ENCODE peak calls at places on chromosomes 1 and 21, in six cellular contexts. K is OCI-LY7, E is mesendoderm, R is A549, J is K562, Z is fibroblast of lung. D is an unnamed sample.

GRCh38 chr1:205351984-205352713 is 4.6 kb downstream of the KLHDC8A start:
- DNase-seq in E (peak; percentile 48), K (no peak), J (no peak), R (peak; percentile 53), Z (peak; percentile 27), D (no peak)

GRCh38 chr1:18630511-18631495 is at the start of gene PAX7:
- DNase-seq in J (no peak), Z (no peak), R (peak; percentile 16), K (no peak), E (peak; percentile 90), D (no peak)

GRCh38 chr1:182889997-182890396 is 50.9 kb downstream of the DHX9 start:
- DNase-seq in K (peak; percentile 7), E (no peak), J (peak; percentile 24), Z (no peak), R (no peak), D (no peak)

GRCh38 chr1:77513839-77514763 is 168.4 kb downstream of the ZZZ3 start:
- DNase-seq in Z (peak; percentile 79), E (peak; percentile 87), J (no peak), R (no peak), K (no peak), D (no peak)

GRCh38 chr1:215052656-215053055 is 29.9 kb upstream of the KCNK2 start:
- DNase-seq in R (no peak), K (no peak), E (no peak), Z (peak; percentile 48), J (no peak), D (no peak)

GRCh38 chr1:109248797-109249629 is at the start of gene CELSR2:
- DNase-seq in E (peak; percentile 90), K (peak; percentile 88), R (peak; percentile 56), Z (peak; percentile 57), J (peak; percentile 95), D (no peak)

GRCh38 chr1:110164951-110165350 is 14.7 kb downstream of the SLC6A17 start:
- DNase-seq in J (no peak), Z (no peak), R (no peak), K (no peak), E (no peak), D (no peak)

GRCh38 chr1:61828814-61829213 is 86.5 kb downstream of the PATJ start:
- DNase-seq in K (no peak), R (no peak), E (no peak), J (no peak), Z (no peak), D (no peak)

GRCh38 chr1:33131191-33131590 is 50.2 kb downstream of the AZIN2 start:
- DNase-seq in J (no peak), E (no peak), K (no peak), Z (no peak), R (no peak), D (no peak)

GRCh38 chr1:228930479-228930957 is 195.2 kb downstream of the RHOU start:
- DNase-seq in K (no peak), J (peak; percentile 21), Z (no peak), R (no peak), E (no peak), D (no peak)

GRCh38 chr1:211603191-211603701 is 24.3 kb upstream of the SLC30A1 start:
- DNase-seq in E (no peak), Z (peak; percentile 36), K (no peak), J (no peak), R (no peak), D (peak; percentile 65)

GRCh38 chr1:2137257-2138121 is 57.1 kb downstream of the FAAP20 start:
- DNase-seq in E (no peak), K (no peak), R (no peak), J (no peak), Z (no peak), D (no peak)

GRCh38 chr1:153541641-153542569 is 1.2 kb upstream of the S100A5 start:
- DNase-seq in Z (no peak), R (no peak), E (no peak), K (no peak), J (no peak), D (no peak)

GRCh38 chr1:222618880-222619321 is 1.0 kb downstream of the MIA3 start:
- DNase-seq in K (peak; percentile 22), J (peak; percentile 53), R (no peak), Z (peak; percentile 35), E (peak; percentile 63), D (no peak)

GRCh38 chr1:225410036-225410435 is 17.8 kb downstream of the LBR start:
- DNase-seq in J (no peak), K (no peak), R (no peak), Z (no peak), E (no peak), D (no peak)

GRCh38 chr21:35367558-35367957 is 318.5 kb upstream of the RUNX1 start:
- DNase-seq in R (no peak), Z (no peak), E (no peak), J (no peak), K (no peak), D (no peak)

GRCh38 chr1:5764464-5764863 is 227.8 kb downstream of the NPHP4 start:
- DNase-seq in E (no peak), J (no peak), K (no peak), R (no peak), Z (no peak), D (no peak)

GRCh38 chr1:1215266-1215676 is 1.3 kb upstream of the TNFRSF4 start:
- DNase-seq in E (no peak), Z (no peak), R (no peak), K (no peak), J (no peak), D (no peak)

GRCh38 chr1:229106526-229107105 is 164.3 kb upstream of the RAB4A start:
- DNase-seq in E (no peak), R (no peak), J (no peak), K (no peak), Z (no peak), D (no peak)

GRCh38 chr1:223363856-223364684 is at the start of gene SUSD4:
- DNase-seq in J (peak; percentile 72), E (peak; percentile 70), R (peak; percentile 27), K (peak; percentile 62), Z (no peak), D (no peak)

GRCh38 chr1:218957971-218958370 is 215.7 kb upstream of the LYPLAL1 start:
- DNase-seq in Z (no peak), E (no peak), R (no peak), K (no peak), J (no peak), D (no peak)
- H3K4me2 ChIP-seq in Z (no peak overlapping the region), E (no peak overlapping the region), R (no peak overlapping the region), K (no peak overlapping the region), J (no peak overlapping the region), D (no peak overlapping the region)

GRCh38 chr21:36706482-36706852 is 7.6 kb downstream of the SIM2 start:
- DNase-seq in Z (no peak), E (no peak), R (no peak), J (no peak), K (no peak), D (no peak)
- H3K4me2 ChIP-seq in Z (no peak overlapping the region), E (no peak overlapping the region), R (no peak overlapping the region), J (no peak overlapping the region), K (no peak overlapping the region), D (no peak overlapping the region)

GRCh38 chr1:200899451-200899915 is 4.8 kb downstream of the INAVA start:
- DNase-seq in Z (no peak), R (no peak), E (no peak), K (no peak), J (no peak), D (no peak)
- H3K4me2 ChIP-seq in Z (no peak overlapping the region), R (peak overlapping the region; percentile 94), E (no peak overlapping the region), K (no peak overlapping the region), J (no peak overlapping the region), D (no peak overlapping the region)

DNA sequence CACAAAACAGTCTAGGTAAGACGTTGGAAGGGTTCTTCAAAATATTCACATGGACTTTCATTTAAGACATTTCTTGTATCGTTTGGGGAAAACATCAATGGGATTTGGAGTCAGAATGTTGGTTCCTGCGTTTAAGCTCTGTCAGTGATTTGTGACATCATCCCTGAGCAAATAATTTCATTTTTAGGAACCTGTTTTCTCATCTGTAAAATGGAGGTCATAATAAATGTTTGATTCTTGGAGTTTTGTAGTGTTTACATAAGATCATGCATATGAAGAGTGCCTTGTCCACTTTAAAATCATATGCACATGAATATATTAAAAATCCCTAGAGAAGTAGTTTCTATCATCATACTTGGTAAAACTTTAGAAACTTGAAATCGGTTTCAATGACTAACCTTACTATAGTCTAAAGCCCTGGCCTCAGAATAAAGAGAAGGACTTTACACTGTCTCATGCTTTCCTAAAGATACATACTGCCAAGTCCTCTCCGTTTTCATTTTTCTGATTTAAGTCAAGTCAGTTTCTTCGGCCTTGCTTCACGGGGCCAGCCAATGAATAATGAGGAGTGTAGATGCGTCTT is 178.4 kb downstream of the ADSS2 start:
- DNase-seq in R (no peak), K (no peak), Z (no peak), E (no peak), J (no peak), D (no peak)
- H3K4me2 ChIP-seq in R (peak overlapping the region; percentile 73), K (no peak overlapping the region), Z (peak overlapping the region; percentile 73), E (no peak overlapping the region), J (peak overlapping the region; percentile 79), D (peak overlapping the region; percentile 86)